ENCODE peak calls at places on chromosomes 3 and 15, in six cellular contexts. G, I, V, J, B and N are unnamed samples.

GRCh38 chr3:103308921-103309320 is 874.1 kb downstream of the ZPLD1 start:
- DNase-seq in I (no peak), V (no peak), J (no peak), G (no peak), B (no peak), N (no peak)

GRCh38 chr3:192433704-192434103 is 293.6 kb downstream of the FGF12 start:
- DNase-seq in G (no peak), V (no peak), B (no peak), I (no peak), J (no peak), N (no peak)

GRCh38 chr15:26438316-26438715 is 334.6 kb downstream of the GABRB3 start:
- DNase-seq in B (no peak), J (no peak), V (no peak), G (no peak), I (no peak), N (no peak)

GRCh38 chr15:66220587-66220986 is 33.0 kb downstream of the MEGF11 start:
- DNase-seq in V (no peak), I (no peak), J (no peak), B (no peak), G (peak; percentile 27), N (no peak)

GRCh38 chr3:49081429-49081828 is 12.4 kb downstream of the QRICH1 start:
- DNase-seq in G (no peak), I (no peak), B (no peak), J (no peak), V (no peak), N (no peak)

GRCh38 chr3:134359121-134360010 is 14.9 kb downstream of the AMOTL2 start:
- DNase-seq in V (no peak), J (no peak), I (no peak), G (peak; percentile 81), B (no peak), N (no peak)

GRCh38 chr15:41827290-41827879 is 507 bp upstream of the JMJD7 start:
- DNase-seq in I (peak; percentile 37), J (no peak), V (no peak), B (peak; percentile 9), G (no peak), N (no peak)

GRCh38 chr3:171028779-171029232 is 2.3 kb upstream of the SLC2A2 start:
- DNase-seq in V (no peak), I (no peak), B (no peak), J (no peak), G (no peak), N (no peak)

GRCh38 chr3:196186661-196187573 is 24.3 kb downstream of the ZDHHC19 start:
- DNase-seq in V (no peak), I (no peak), J (no peak), B (no peak), G (no peak), N (no peak)
- TF ChIP-seq POLR2AphosphoS5 in V (no peak), I (no peak), J (no peak), B (no peak), G (no peak), N (no peak)

GRCh38 chr15:58489289-58489688 is 57.5 kb downstream of the LIPC start:
- DNase-seq in J (no peak), V (no peak), G (no peak), B (no peak), I (no peak), N (no peak)

GRCh38 chr15:58491499-58492202 is 59.9 kb downstream of the LIPC start:
- DNase-seq in B (no peak), J (no peak), G (no peak), I (peak; percentile 37), V (no peak), N (no peak)

GRCh38 chr15:58491151-58491473 is 59.3 kb downstream of the LIPC start:
- DNase-seq in I (peak; percentile 66), V (no peak), B (no peak), J (no peak), G (no peak), N (no peak)

GRCh38 chr15:58490405-58491150 is 58.8 kb downstream of the LIPC start:
- DNase-seq in J (no peak), B (no peak), I (peak; percentile 48), V (no peak), G (no peak), N (no peak)

DNA sequence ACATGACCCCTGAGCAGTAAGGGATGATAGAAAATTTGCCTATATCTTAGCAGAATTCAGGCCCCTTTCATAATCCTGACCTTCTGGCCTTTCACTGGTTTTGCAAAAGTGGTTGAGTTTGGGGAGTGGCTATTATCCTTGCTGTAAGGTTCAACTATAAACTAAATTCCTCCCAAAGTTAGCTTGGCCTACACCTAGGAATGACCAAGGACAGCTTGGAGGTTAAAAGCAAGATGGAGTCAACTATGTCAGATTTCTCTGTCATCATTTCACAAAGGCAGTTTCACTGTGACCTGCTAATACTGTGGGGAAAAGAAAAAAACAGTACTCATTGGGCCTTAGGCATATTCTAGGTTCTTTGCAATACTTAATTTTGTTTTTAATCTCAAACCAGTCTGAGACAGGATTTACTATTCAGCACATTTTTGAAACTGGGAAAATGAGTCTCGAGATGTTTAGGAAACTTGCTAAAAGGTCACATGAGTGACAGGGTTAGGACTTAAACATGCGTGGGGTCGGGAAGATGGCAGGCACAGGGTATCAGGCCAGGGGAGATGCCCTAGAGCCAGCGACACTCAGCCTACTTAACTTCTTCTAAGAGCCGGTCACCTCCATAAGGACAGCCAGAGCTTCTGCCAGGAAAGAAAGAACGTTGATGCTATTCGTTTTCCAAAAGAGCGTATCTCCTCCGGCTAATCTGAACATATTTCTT is 58.1 kb downstream of the LIPC start:
- DNase-seq in I (no peak), J (no peak), V (no peak), B (no peak), G (no peak), N (no peak)
- H3K9me3 ChIP-seq in I (no peaks in the 10 kb centered on the region), J (no peaks in the 10 kb centered on the region), V (peaks cover 6% of the 10 kb centered on the region), B (no peaks in the 10 kb centered on the region), G (no peaks in the 10 kb centered on the region), N (no peaks in the 10 kb centered on the region)

GRCh38 chr15:99485153-99485947 is 80.4 kb upstream of the MEF2A start:
- DNase-seq in J (no peak), I (no peak), V (no peak), G (no peak), B (no peak), N (no peak)

GRCh38 chr15:99482993-99483392 is 82.8 kb upstream of the MEF2A start:
- DNase-seq in J (no peak), B (no peak), V (no peak), I (no peak), G (no peak), N (no peak)

GRCh38 chr15:99487337-99487730 is 78.5 kb upstream of the MEF2A start:
- DNase-seq in B (no peak), G (no peak), V (no peak), J (no peak), I (no peak), N (no peak)

GRCh38 chr15:99486371-99487336 is 79.1 kb upstream of the MEF2A start:
- DNase-seq in I (peak; percentile 46), V (no peak), G (peak; percentile 89), J (peak; percentile 10), B (peak; percentile 61), N (no peak)

DNA sequence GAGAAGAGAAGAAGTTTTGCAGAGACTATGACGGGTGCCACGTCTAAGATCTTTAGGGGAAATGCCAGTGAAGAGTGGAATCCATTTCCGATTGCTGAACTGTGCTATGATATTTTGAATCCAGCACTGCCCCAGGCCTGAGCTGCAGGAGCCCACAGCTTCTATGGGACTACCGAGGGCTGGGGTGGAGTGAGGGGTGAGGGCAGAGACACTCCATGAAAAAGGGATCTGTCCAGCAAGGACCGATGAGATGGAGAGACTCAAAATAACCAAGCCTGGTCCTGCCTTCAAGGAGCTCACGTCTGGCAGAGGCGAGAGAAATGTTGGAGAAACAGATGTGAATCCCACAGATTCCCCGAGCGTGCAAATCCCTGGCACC is 79.8 kb upstream of the MEF2A start:
- DNase-seq in V (no peak), B (no peak), G (no peak), J (no peak), I (no peak), N (no peak)
- H3K4me3 ChIP-seq in V (peak overlapping the region; percentile 48), B (peak overlapping the region; percentile 32), G (peak overlapping the region; percentile 31), J (no peak overlapping the region), I (peak overlapping the region; percentile 73), N (peak overlapping the region; percentile 74)

DNA sequence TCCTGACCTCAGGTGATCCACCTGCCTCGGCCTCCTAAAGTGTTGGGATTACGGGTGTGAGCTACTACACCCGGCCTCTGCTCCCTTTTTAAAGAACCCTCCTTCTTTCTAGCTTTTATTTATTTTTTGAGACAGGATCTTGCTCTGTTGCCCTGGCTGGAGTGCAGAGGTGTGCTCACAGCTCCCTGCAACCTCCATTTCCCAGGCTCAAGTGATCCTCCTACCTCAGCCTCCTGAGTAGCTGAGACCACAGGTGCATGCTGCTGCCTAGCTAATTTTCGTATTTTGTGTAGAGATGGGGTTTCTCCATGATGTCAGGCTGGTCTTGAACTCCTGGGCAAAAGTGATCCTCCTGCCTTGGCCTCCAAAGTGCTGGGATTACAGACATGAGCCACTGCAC is 34.5 kb downstream of the TKT start:
- DNase-seq in B (no peak), J (no peak), V (no peak), G (no peak), I (no peak), N (no peak)
- TF ChIP-seq POLR2AphosphoS5 in B (no peak), J (no peak), V (no peak), G (no peak), I (no peak), N (no peak)

GRCh38 chr3:177947901-177948300 is 588.3 kb upstream of the KCNMB2 start:
- DNase-seq in I (no peak), B (no peak), V (no peak), J (no peak), G (no peak), N (no peak)
- H3K9me3 ChIP-seq in I (no peaks in the 10 kb centered on the region), B (no peaks in the 10 kb centered on the region), V (no peaks in the 10 kb centered on the region), J (no peaks in the 10 kb centered on the region), G (no peaks in the 10 kb centered on the region), N (no peaks in the 10 kb centered on the region)